ENCODE peak calls at places on chromosomes 11 and 22, in eight cellular contexts. One of them, this sample, is unnamed.

GRCh38 chr11:68780829-68781228 is 29.5 kb upstream of the TESMIN start:
- DNase-seq in right lobe of liver: no peak
- DNase-seq in pancreas: no peak
- DNase-seq in suprapubic skin: no peak
- DNase-seq in cardiac muscle cell: peak; percentile 19
- DNase-seq in kidney: no peak
- DNase-seq in RWPE1: no peak
- DNase-seq in fibroblast of lung: no peak
- DNase-seq in this sample: no peak

GRCh38 chr11:9774591-9775392 is 110.9 kb downstream of the SWAP70 start:
- DNase-seq in right lobe of liver: no peak
- DNase-seq in pancreas: no peak
- DNase-seq in suprapubic skin: no peak
- DNase-seq in cardiac muscle cell: peak; percentile 78
- DNase-seq in kidney: no peak
- DNase-seq in RWPE1: no peak
- DNase-seq in fibroblast of lung: peak; percentile 95
- DNase-seq in this sample: no peak

GRCh38 chr22:32761251-32761903 is 40.1 kb upstream of the TIMP3 start:
- DNase-seq in right lobe of liver: no peak
- DNase-seq in pancreas: no peak
- DNase-seq in suprapubic skin: no peak
- DNase-seq in cardiac muscle cell: no peak
- DNase-seq in kidney: peak; percentile 81
- DNase-seq in RWPE1: no peak
- DNase-seq in fibroblast of lung: peak; percentile 80
- DNase-seq in this sample: no peak

GRCh38 chr11:131544591-131544990 is 174.2 kb downstream of the NTM start:
- DNase-seq in right lobe of liver: no peak
- DNase-seq in pancreas: no peak
- DNase-seq in suprapubic skin: no peak
- DNase-seq in cardiac muscle cell: no peak
- DNase-seq in kidney: no peak
- DNase-seq in RWPE1: no peak
- DNase-seq in fibroblast of lung: no peak
- DNase-seq in this sample: no peak

GRCh38 chr11:83502041-83502440 is 215.9 kb upstream of the CCDC90B start:
- DNase-seq in right lobe of liver: no peak
- DNase-seq in pancreas: no peak
- DNase-seq in suprapubic skin: no peak
- DNase-seq in cardiac muscle cell: no peak
- DNase-seq in kidney: no peak
- DNase-seq in RWPE1: peak; percentile 1
- DNase-seq in fibroblast of lung: no peak
- DNase-seq in this sample: no peak

GRCh38 chr11:9596926-9597325 is 23.5 kb downstream of the WEE1 start:
- DNase-seq in right lobe of liver: no peak
- DNase-seq in pancreas: no peak
- DNase-seq in suprapubic skin: no peak
- DNase-seq in cardiac muscle cell: no peak
- DNase-seq in kidney: no peak
- DNase-seq in RWPE1: no peak
- DNase-seq in fibroblast of lung: peak; percentile 34
- DNase-seq in this sample: no peak

GRCh38 chr11:76700177-76701100 is 29.9 kb upstream of the LRRC32 start:
- DNase-seq in right lobe of liver: no peak
- DNase-seq in pancreas: no peak
- DNase-seq in suprapubic skin: no peak
- DNase-seq in cardiac muscle cell: peak; percentile 81
- DNase-seq in kidney: peak; percentile 49
- DNase-seq in RWPE1: peak; percentile 51
- DNase-seq in fibroblast of lung: peak; percentile 93
- DNase-seq in this sample: no peak

GRCh38 chr11:18749681-18750319 is 23.8 kb upstream of the IGSF22 start:
- DNase-seq in right lobe of liver: no peak
- DNase-seq in pancreas: no peak
- DNase-seq in suprapubic skin: no peak
- DNase-seq in cardiac muscle cell: peak; percentile 70
- DNase-seq in kidney: no peak
- DNase-seq in RWPE1: peak; percentile 60
- DNase-seq in fibroblast of lung: peak; percentile 80
- DNase-seq in this sample: no peak

GRCh38 chr11:63564785-63565350 is 1.7 kb upstream of the PLAAT2 start:
- DNase-seq in right lobe of liver: no peak
- DNase-seq in pancreas: no peak
- DNase-seq in suprapubic skin: no peak
- DNase-seq in cardiac muscle cell: no peak
- DNase-seq in kidney: no peak
- DNase-seq in RWPE1: no peak
- DNase-seq in fibroblast of lung: no peak
- DNase-seq in this sample: no peak
- TF ChIP-seq CTCF in right lobe of liver: no peak
- TF ChIP-seq CTCF in pancreas: no peak
- TF ChIP-seq CTCF in suprapubic skin: no peak
- TF ChIP-seq CTCF in cardiac muscle cell: no peak
- TF ChIP-seq CTCF in kidney: no peak
- TF ChIP-seq CTCF in RWPE1: no peak
- TF ChIP-seq CTCF in fibroblast of lung: no peak
- TF ChIP-seq CTCF in this sample: no peak

GRCh38 chr11:106156290-106156937 is 79.0 kb downstream of the AASDHPPT start:
- DNase-seq in right lobe of liver: no peak
- DNase-seq in pancreas: no peak
- DNase-seq in suprapubic skin: no peak
- DNase-seq in cardiac muscle cell: peak; percentile 93
- DNase-seq in kidney: no peak
- DNase-seq in RWPE1: peak; percentile 41
- DNase-seq in fibroblast of lung: peak; percentile 79
- DNase-seq in this sample: no peak
- TF ChIP-seq CTCF in right lobe of liver: peak; percentile 51
- TF ChIP-seq CTCF in pancreas: peak; percentile 18
- TF ChIP-seq CTCF in suprapubic skin: peak; percentile 29
- TF ChIP-seq CTCF in cardiac muscle cell: peak; percentile 59
- TF ChIP-seq CTCF in kidney: peak; percentile 57
- TF ChIP-seq CTCF in RWPE1: peak; percentile 65
- TF ChIP-seq CTCF in fibroblast of lung: peak; percentile 64
- TF ChIP-seq CTCF in this sample: peak; percentile 75

DNA sequence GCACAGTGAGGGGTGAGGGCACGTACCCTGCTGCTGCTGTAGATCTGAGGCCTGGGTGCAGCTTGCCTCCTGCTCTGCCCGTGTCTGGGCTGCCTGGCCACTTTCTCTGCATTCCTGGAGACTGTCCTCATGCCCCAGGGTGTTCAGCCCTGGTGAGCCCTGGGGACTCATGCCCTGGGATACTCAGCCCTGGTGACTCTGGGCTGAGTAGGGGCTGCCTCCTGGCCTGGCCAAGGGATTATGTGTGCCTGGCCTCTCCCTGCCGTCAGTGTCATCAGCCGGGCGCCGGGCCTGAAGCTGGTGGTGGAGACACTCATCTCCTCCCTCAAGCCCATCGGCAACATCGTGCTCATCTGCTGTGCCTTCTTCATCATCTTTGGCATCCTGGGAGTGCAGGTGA is 94.7 kb downstream of the CACNA1I start:
- DNase-seq in right lobe of liver: no peak
- DNase-seq in pancreas: no peak
- DNase-seq in suprapubic skin: no peak
- DNase-seq in cardiac muscle cell: no peak
- DNase-seq in kidney: no peak
- DNase-seq in RWPE1: no peak
- DNase-seq in fibroblast of lung: no peak
- DNase-seq in this sample: no peak
- TF ChIP-seq CTCF in right lobe of liver: no peak
- TF ChIP-seq CTCF in pancreas: no peak
- TF ChIP-seq CTCF in suprapubic skin: no peak
- TF ChIP-seq CTCF in cardiac muscle cell: no peak
- TF ChIP-seq CTCF in kidney: no peak
- TF ChIP-seq CTCF in RWPE1: no peak
- TF ChIP-seq CTCF in fibroblast of lung: no peak
- TF ChIP-seq CTCF in this sample: no peak

GRCh38 chr22:38760477-38761201 is 4.8 kb upstream of the SUN2 start:
- DNase-seq in right lobe of liver: no peak
- DNase-seq in pancreas: no peak
- DNase-seq in suprapubic skin: no peak
- DNase-seq in cardiac muscle cell: peak; percentile 50
- DNase-seq in kidney: no peak
- DNase-seq in RWPE1: no peak
- DNase-seq in fibroblast of lung: peak; percentile 12
- DNase-seq in this sample: no peak
- TF ChIP-seq CTCF in right lobe of liver: no peak
- TF ChIP-seq CTCF in pancreas: no peak
- TF ChIP-seq CTCF in suprapubic skin: no peak
- TF ChIP-seq CTCF in cardiac muscle cell: no peak
- TF ChIP-seq CTCF in kidney: no peak
- TF ChIP-seq CTCF in RWPE1: no peak
- TF ChIP-seq CTCF in fibroblast of lung: no peak
- TF ChIP-seq CTCF in this sample: no peak

DNA sequence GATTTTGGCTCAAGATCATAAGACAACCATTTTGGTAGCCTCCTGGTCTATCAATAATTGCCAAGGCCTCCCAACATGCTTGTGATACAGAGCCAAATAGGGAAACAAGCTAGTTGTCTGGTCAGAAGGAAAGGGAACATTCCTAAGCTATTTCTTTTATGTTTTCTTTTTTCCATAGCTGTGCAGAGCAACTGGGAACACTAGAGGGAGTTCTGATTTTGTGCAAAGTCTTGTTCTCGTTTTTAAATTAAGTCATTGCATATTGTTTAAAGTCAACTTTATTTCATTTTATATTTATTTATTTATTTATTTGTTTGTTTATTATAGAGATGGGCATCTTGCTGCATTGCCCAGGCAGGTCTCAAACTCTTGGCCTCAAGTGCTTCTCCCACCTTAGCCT is 416.8 kb upstream of the CHORDC1 start:
- DNase-seq in right lobe of liver: no peak
- DNase-seq in pancreas: no peak
- DNase-seq in suprapubic skin: no peak
- DNase-seq in cardiac muscle cell: no peak
- DNase-seq in kidney: no peak
- DNase-seq in RWPE1: peak; percentile 13
- DNase-seq in fibroblast of lung: no peak
- DNase-seq in this sample: no peak
- TF ChIP-seq CTCF in right lobe of liver: peak; percentile 52
- TF ChIP-seq CTCF in pancreas: no peak
- TF ChIP-seq CTCF in suprapubic skin: no peak
- TF ChIP-seq CTCF in cardiac muscle cell: no peak
- TF ChIP-seq CTCF in kidney: no peak
- TF ChIP-seq CTCF in RWPE1: no peak
- TF ChIP-seq CTCF in fibroblast of lung: peak; percentile 57
- TF ChIP-seq CTCF in this sample: peak; percentile 56

This sample was measured in osteocyte.